ENCODE peak calls at places on chromosome 22, in eight cellular contexts. V, Z, C, U, A, E, I and P are unnamed samples.
A peak's percentile ranks its signal among the peaks of the same experiment; 100 is the strongest.

GRCh38 chr22:24506802-24507438 is 11.8 kb downstream of the UPB1 start:
- DNase-seq in V (no peak), Z (no peak), C (peak; percentile 21), U (no peak), A (peak; percentile 54), E (no peak), I (no peak), P (no peak)

GRCh38 chr22:26401726-26402125 is 27.3 kb upstream of the ASPHD2 start:
- DNase-seq in V (no peak), Z (no peak), C (no peak), U (no peak), A (no peak), E (no peak), I (no peak), P (no peak)

GRCh38 chr22:38731703-38732161 is 24.1 kb downstream of the SUN2 start:
- DNase-seq in V (no peak), Z (no peak), C (no peak), U (no peak), A (no peak), E (no peak), I (no peak), P (no peak)

GRCh38 chr22:26259510-26259909 is 90.2 kb downstream of the SEZ6L start:
- DNase-seq in V (no peak), Z (peak; percentile 68), C (peak; percentile 22), U (no peak), A (peak; percentile 32), E (no peak), I (no peak), P (no peak)

GRCh38 chr22:49272546-49273125 is 555.0 kb downstream of the BRD1 start:
- DNase-seq in V (no peak), Z (no peak), C (no peak), U (no peak), A (no peak), E (no peak), I (no peak), P (no peak)

GRCh38 chr22:50045211-50046018 is 12.7 kb downstream of the TTLL8 start:
- DNase-seq in V (no peak), Z (no peak), C (no peak), U (no peak), A (no peak), E (no peak), I (no peak), P (no peak)

GRCh38 chr22:50105529-50106100 is 15.8 kb downstream of the MOV10L1 start:
- DNase-seq in V (no peak), Z (no peak), C (no peak), U (no peak), A (peak; percentile 77), E (no peak), I (peak; percentile 63), P (no peak)

GRCh38 chr22:49404576-49405199 is 423.0 kb downstream of the BRD1 start:
- DNase-seq in V (no peak), Z (no peak), C (no peak), U (no peak), A (no peak), E (no peak), I (no peak), P (no peak)

GRCh38 chr22:47322854-47323253 is 560.4 kb downstream of the TBC1D22A start:
- DNase-seq in V (no peak), Z (no peak), C (no peak), U (no peak), A (no peak), E (no peak), I (no peak), P (no peak)

GRCh38 chr22:30878516-30879365 is 89.8 kb downstream of the MORC2 start:
- DNase-seq in V (no peak), Z (no peak), C (no peak), U (no peak), A (no peak), E (no peak), I (no peak), P (no peak)

GRCh38 chr22:20777420-20778177 is 3.7 kb downstream of the SERPIND1 start:
- DNase-seq in V (peak; percentile 79), Z (peak; percentile 10), C (peak; percentile 88), U (no peak), A (no peak), E (no peak), I (no peak), P (no peak)

GRCh38 chr22:37681556-37682049 is 4.5 kb upstream of the NOL12 start:
- DNase-seq in V (peak; percentile 37), Z (peak; percentile 83), C (peak; percentile 70), U (peak; percentile 53), A (peak; percentile 88), E (peak; percentile 50), I (peak; percentile 60), P (peak; percentile 60)

GRCh38 chr22:39473856-39474255 is 17.0 kb downstream of the MGAT3 start:
- DNase-seq in V (no peak), Z (no peak), C (no peak), U (no peak), A (no peak), E (no peak), I (no peak), P (no peak)